ENCODE peak calls at places on chromosomes 2 and 18, in nine cellular contexts. Z is aorta, Q is HS-27A, W is skeletal muscle cell, P is GM23248, U is epithelial cell of esophagus, J is AG08395, K is natural killer cell, X is WERI-Rb-1. L is an unnamed sample.

GRCh38 chr2:24613154-24613814 is 122.2 kb downstream of the NCOA1 start:
- DNase-seq in Z (no peak), Q (peak; percentile 14), W (no peak), P (peak; percentile 77), U (peak; percentile 75), J (peak; percentile 35), K (peak; percentile 51), X (peak; percentile 60), L (peak; percentile 24)

GRCh38 chr18:70450658-70451253 is 161.9 kb downstream of the SOCS6 start:
- DNase-seq in Z (no peak), Q (no peak), W (no peak), P (peak; percentile 53), U (no peak), J (peak; percentile 36), K (no peak), X (no peak), L (peak; percentile 23)

GRCh38 chr2:190202604-190203003 is 117.0 kb downstream of the HIBCH start:
- DNase-seq in Z (no peak), Q (no peak), W (no peak), P (no peak), U (peak; percentile 51), J (no peak), K (no peak), X (no peak), L (no peak)

GRCh38 chr2:232757905-232758304 is 18.5 kb downstream of the KCNJ13 start:
- DNase-seq in Z (no peak), Q (no peak), W (no peak), P (no peak), U (no peak), J (no peak), K (no peak), X (no peak), L (no peak)

GRCh38 chr2:189402932-189403331 is 38.3 kb upstream of the WDR75 start:
- DNase-seq in Z (no peak), Q (no peak), W (no peak), P (peak; percentile 61), U (peak; percentile 71), J (no peak), K (no peak), X (no peak), L (no peak)

GRCh38 chr2:127453392-127454171 is 35.4 kb downstream of the PROC start:
- DNase-seq in Z (no peak), Q (peak; percentile 24), W (no peak), P (no peak), U (peak; percentile 3), J (peak; percentile 18), K (no peak), X (peak; percentile 65), L (no peak)

GRCh38 chr2:43293744-43294695 is 67.6 kb upstream of the ZFP36L2 start:
- DNase-seq in Z (no peak), Q (peak; percentile 90), W (peak; percentile 99), P (peak; percentile 99), U (peak; percentile 98), J (peak; percentile 96), K (no peak), X (no peak), L (peak; percentile 97)

GRCh38 chr2:45261746-45262145 is 252.5 kb upstream of the SIX2 start:
- DNase-seq in Z (no peak), Q (no peak), W (no peak), P (no peak), U (no peak), J (no peak), K (no peak), X (peak; percentile 3), L (no peak)

GRCh38 chr2:77479395-77479794 is 42.8 kb downstream of the LRRTM4 start:
- DNase-seq in Z (no peak), Q (no peak), W (no peak), P (no peak), U (no peak), J (no peak), K (no peak), X (no peak), L (no peak)

GRCh38 chr2:96146151-96146880 is 1.1 kb upstream of the DUSP2 start:
- DNase-seq in Z (peak; percentile 90), Q (no peak), W (no peak), P (no peak), U (peak; percentile 22), J (no peak), K (peak; percentile 65), X (no peak), L (no peak)